ENCODE peak calls at places on chromosome 5, in six cellular contexts. J, Y, E, L, U and H are unnamed samples.

GRCh38 chr5:16539169-16539666 is 73.6 kb upstream of the ZNF622 start:
- DNase-seq in J (no peak), Y (no peak), E (peak; percentile 84), L (peak; percentile 78), U (no peak), H (no peak)

GRCh38 chr5:1497795-1498622 is 25.8 kb downstream of the LPCAT1 start:
- DNase-seq in J (no peak), Y (peak; percentile 90), E (no peak), L (no peak), U (no peak), H (peak; percentile 64)

GRCh38 chr5:134125195-134126015 is 10.9 kb downstream of the TCF7 start:
- DNase-seq in J (peak; percentile 75), Y (no peak), E (peak; percentile 69), L (no peak), U (no peak), H (no peak)

GRCh38 chr5:68924490-68925145 is 169.2 kb upstream of the SLC30A5 start:
- DNase-seq in J (no peak), Y (no peak), E (peak; percentile 77), L (no peak), U (no peak), H (no peak)

GRCh38 chr5:13553896-13554295 is 390.6 kb downstream of the DNAH5 start:
- DNase-seq in J (no peak), Y (peak; percentile 29), E (no peak), L (peak; percentile 27), U (peak; percentile 62), H (no peak)

GRCh38 chr5:78269088-78269703 is 25.3 kb downstream of the AP3B1 start:
- DNase-seq in J (no peak), Y (peak; percentile 14), E (peak; percentile 31), L (no peak), U (no peak), H (no peak)

GRCh38 chr5:141199359-141200235 is at the start of gene PCDHB11:
- DNase-seq in J (no peak), Y (peak; percentile 50), E (no peak), L (no peak), U (peak; percentile 33), H (no peak)

GRCh38 chr5:176352116-176352878 is 9.3 kb downstream of the KIAA1191 start:
- DNase-seq in J (no peak), Y (no peak), E (peak; percentile 23), L (no peak), U (no peak), H (no peak)

GRCh38 chr5:109694451-109694891 is 4.7 kb downstream of the MAN2A1 start:
- DNase-seq in J (no peak), Y (no peak), E (no peak), L (no peak), U (no peak), H (no peak)

GRCh38 chr5:150289551-150290390 is at the start of gene CAMK2A:
- DNase-seq in J (no peak), Y (no peak), E (no peak), L (no peak), U (no peak), H (no peak)

GRCh38 chr5:98309785-98310566 is 463.5 kb upstream of the RGMB start:
- DNase-seq in J (peak; percentile 83), Y (no peak), E (peak; percentile 88), L (no peak), U (peak; percentile 38), H (peak; percentile 6)

GRCh38 chr5:79301046-79301712 is 65.2 kb downstream of the JMY start:
- DNase-seq in J (peak; percentile 49), Y (no peak), E (peak; percentile 36), L (no peak), U (no peak), H (no peak)

GRCh38 chr5:141040093-141040762 is 10.9 kb upstream of the PCDHB1 start:
- DNase-seq in J (no peak), Y (peak; percentile 47), E (peak; percentile 2), L (peak; percentile 25), U (peak; percentile 70), H (no peak)

GRCh38 chr5:1200495-1201326 is 684 bp upstream of the SLC6A19 start:
- DNase-seq in J (no peak), Y (no peak), E (no peak), L (no peak), U (no peak), H (no peak)

GRCh38 chr5:141870871-141871270 is 7.3 kb downstream of the PCDH1 start:
- DNase-seq in J (no peak), Y (no peak), E (no peak), L (no peak), U (no peak), H (no peak)

GRCh38 chr5:14779975-14780374 is 91.6 kb downstream of the ANKH start:
- DNase-seq in J (no peak), Y (no peak), E (no peak), L (no peak), U (no peak), H (no peak)

GRCh38 chr5:123690821-123691220 is 178.8 kb downstream of the CSNK1G3 start:
- DNase-seq in J (no peak), Y (no peak), E (peak; percentile 53), L (no peak), U (no peak), H (no peak)

GRCh38 chr5:72392326-72392733 is 72.2 kb downstream of the PTCD2 start:
- DNase-seq in J (no peak), Y (no peak), E (peak; percentile 67), L (no peak), U (no peak), H (no peak)

GRCh38 chr5:95754545-95754944 is 23.4 kb downstream of the RHOBTB3 start:
- DNase-seq in J (no peak), Y (no peak), E (no peak), L (no peak), U (no peak), H (no peak)

GRCh38 chr5:73066466-73066865 is 53.9 kb upstream of the TMEM171 start:
- DNase-seq in J (peak; percentile 56), Y (no peak), E (peak; percentile 73), L (no peak), U (no peak), H (no peak)

GRCh38 chr5:132012385-132013005 is 1.0 kb upstream of the ACSL6 start:
- DNase-seq in J (peak; percentile 39), Y (peak; percentile 24), E (peak; percentile 85), L (peak; percentile 25), U (peak; percentile 92), H (no peak)

GRCh38 chr5:170313344-170313743 is 15.8 kb upstream of the LCP2 start:
- DNase-seq in J (no peak), Y (no peak), E (no peak), L (no peak), U (no peak), H (no peak)

GRCh38 chr5:170311856-170312405 is 14.4 kb upstream of the LCP2 start:
- DNase-seq in J (no peak), Y (no peak), E (no peak), L (no peak), U (no peak), H (no peak)

GRCh38 chr5:170314696-170315095 is 17.1 kb upstream of the LCP2 start:
- DNase-seq in J (no peak), Y (no peak), E (no peak), L (no peak), U (no peak), H (no peak)

GRCh38 chr5:170310187-170310586 is 12.6 kb upstream of the LCP2 start:
- DNase-seq in J (no peak), Y (no peak), E (peak; percentile 27), L (no peak), U (no peak), H (no peak)

GRCh38 chr5:170312666-170313065 is 15.1 kb upstream of the LCP2 start:
- DNase-seq in J (no peak), Y (no peak), E (peak; percentile 72), L (no peak), U (no peak), H (no peak)
- TF ChIP-seq CTCF in J (no peak), Y (no peak), E (no peak), L (no peak), U (no peak), H (no peak)

GRCh38 chr5:45862763-45863162 is 166.6 kb upstream of the HCN1 start:
- DNase-seq in J (no peak), Y (no peak), E (no peak), L (no peak), U (no peak), H (no peak)
- TF ChIP-seq CTCF in J (no peak), Y (no peak), E (no peak), L (no peak), U (no peak), H (no peak)

GRCh38 chr5:34494111-34494755 is 161.9 kb upstream of the RAI14 start:
- DNase-seq in J (no peak), Y (no peak), E (peak; percentile 70), L (no peak), U (no peak), H (no peak)

GRCh38 chr5:34495178-34495577 is 160.9 kb upstream of the RAI14 start:
- DNase-seq in J (no peak), Y (no peak), E (no peak), L (no peak), U (no peak), H (no peak)

GRCh38 chr5:34498582-34498981 is 157.5 kb upstream of the RAI14 start:
- DNase-seq in J (no peak), Y (no peak), E (no peak), L (no peak), U (no peak), H (no peak)

GRCh38 chr5:34497031-34497808 is 158.9 kb upstream of the RAI14 start:
- DNase-seq in J (no peak), Y (no peak), E (no peak), L (no peak), U (no peak), H (no peak)

GRCh38 chr5:34496258-34496657 is 159.9 kb upstream of the RAI14 start:
- DNase-seq in J (no peak), Y (no peak), E (no peak), L (no peak), U (no peak), H (no peak)
- TF ChIP-seq CTCF in J (peak; percentile 16), Y (no peak), E (peak; percentile 2), L (no peak), U (no peak), H (no peak)

GRCh38 chr5:36690041-36690941 is 83.9 kb downstream of the SLC1A3 start:
- DNase-seq in J (peak; percentile 33), Y (peak; percentile 82), E (peak; percentile 81), L (peak; percentile 86), U (peak; percentile 76), H (peak; percentile 87)

GRCh38 chr5:36689225-36689624 is 82.8 kb downstream of the SLC1A3 start:
- DNase-seq in J (no peak), Y (no peak), E (peak; percentile 55), L (no peak), U (no peak), H (peak; percentile 65)

GRCh38 chr5:36691241-36691640 is 84.8 kb downstream of the SLC1A3 start:
- DNase-seq in J (no peak), Y (no peak), E (no peak), L (no peak), U (no peak), H (no peak)

GRCh38 chr5:36686881-36687280 is 80.5 kb downstream of the SLC1A3 start:
- DNase-seq in J (no peak), Y (no peak), E (no peak), L (no peak), U (no peak), H (no peak)

DNA sequence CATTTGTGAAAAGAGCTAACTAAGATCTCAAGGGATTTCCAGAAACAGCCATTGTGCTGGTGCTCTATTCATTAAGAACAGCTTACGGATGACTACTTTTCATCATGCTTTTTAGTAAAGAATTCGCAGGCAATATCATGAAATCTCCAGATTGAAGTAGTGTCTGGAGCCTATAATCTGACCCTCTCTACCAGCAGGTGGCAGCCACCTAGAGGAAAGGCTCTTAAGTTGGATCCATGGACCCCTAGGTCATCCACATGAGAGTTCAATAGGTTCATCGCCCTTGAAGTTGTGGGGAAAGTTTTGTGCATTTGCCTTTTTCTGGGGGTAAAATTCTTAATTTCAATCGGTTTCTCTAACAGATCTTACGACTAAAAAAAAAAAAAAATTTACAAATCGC is 82.3 kb downstream of the SLC1A3 start:
- DNase-seq in J (no peak), Y (peak; percentile 14), E (peak; percentile 25), L (no peak), U (peak; percentile 27), H (no peak)
- TF ChIP-seq CTCF in J (peak; percentile 37), Y (peak; percentile 46), E (peak; percentile 55), L (peak; percentile 33), U (peak; percentile 40), H (no peak)